ENCODE peak calls at places on chromosomes 7 and 10, in ten cellular contexts. M is MM.1S, S is left ventricle myocardium inferior, I is AG10803, U is A549, Y is neural crest cell, X is astrocyte of the cerebellum, V is fibroblast of pulmonary artery, E is GM20000, H is WTC11. C is an unnamed sample.
A peak's percentile ranks its signal among the peaks of the same experiment; 100 is the strongest.

GRCh38 chr7:119196183-119196582 is 971.7 kb downstream of the ANKRD7 start:
- DNase-seq in V (no peak), U (no peak), H (no peak), M (no peak), X (no peak), I (no peak), S (no peak), E (no peak), Y (no peak), C (no peak)

GRCh38 chr7:27586825-27587224 is 75.9 kb downstream of the HIBADH start:
- DNase-seq in M (no peak), H (peak; percentile 13), X (no peak), Y (no peak), V (no peak), I (peak; percentile 17), U (no peak), S (no peak), E (peak; percentile 33), C (no peak)

GRCh38 chr7:30412810-30413504 is 65.6 kb downstream of the NOD1 start:
- DNase-seq in S (no peak), U (peak; percentile 85), V (peak; percentile 93), X (peak; percentile 85), E (peak; percentile 59), Y (no peak), M (peak; percentile 40), I (peak; percentile 83), H (no peak), C (no peak)

GRCh38 chr10:31940839-31941653 is 12.4 kb upstream of the ARHGAP12 start:
- DNase-seq in X (peak; percentile 53), I (peak; percentile 94), U (peak; percentile 98), H (no peak), V (peak; percentile 88), E (no peak), S (no peak), M (no peak), Y (no peak), C (no peak)

GRCh38 chr10:89074120-89074519 is 83.5 kb downstream of the FAS start:
- DNase-seq in H (no peak), E (no peak), Y (no peak), X (peak; percentile 73), S (peak; percentile 54), M (peak; percentile 44), U (no peak), V (peak; percentile 82), I (peak; percentile 44), C (no peak)

GRCh38 chr10:79246606-79247275 is 100.5 kb upstream of the PPIF start:
- DNase-seq in U (no peak), I (peak; percentile 64), S (peak; percentile 78), X (no peak), H (no peak), V (peak; percentile 58), M (no peak), E (no peak), Y (no peak), C (no peak)

GRCh38 chr10:102429468-102429867 is 2.9 kb downstream of the CUEDC2 start:
- DNase-seq in E (no peak), S (no peak), V (no peak), M (no peak), I (no peak), H (no peak), Y (no peak), U (no peak), X (no peak), C (no peak)

GRCh38 chr7:3301831-3302618 is 973 bp downstream of the SDK1 start:
- DNase-seq in H (peak; percentile 43), U (peak; percentile 37), Y (peak; percentile 26), E (peak; percentile 22), X (peak; percentile 22), I (no peak), V (peak; percentile 43), M (no peak), S (no peak), C (peak; percentile 29)

GRCh38 chr7:26105206-26105605 is 46.8 kb upstream of the NFE2L3 start:
- DNase-seq in X (no peak), U (no peak), H (no peak), S (no peak), V (no peak), M (no peak), E (no peak), I (no peak), Y (no peak), C (no peak)

DNA sequence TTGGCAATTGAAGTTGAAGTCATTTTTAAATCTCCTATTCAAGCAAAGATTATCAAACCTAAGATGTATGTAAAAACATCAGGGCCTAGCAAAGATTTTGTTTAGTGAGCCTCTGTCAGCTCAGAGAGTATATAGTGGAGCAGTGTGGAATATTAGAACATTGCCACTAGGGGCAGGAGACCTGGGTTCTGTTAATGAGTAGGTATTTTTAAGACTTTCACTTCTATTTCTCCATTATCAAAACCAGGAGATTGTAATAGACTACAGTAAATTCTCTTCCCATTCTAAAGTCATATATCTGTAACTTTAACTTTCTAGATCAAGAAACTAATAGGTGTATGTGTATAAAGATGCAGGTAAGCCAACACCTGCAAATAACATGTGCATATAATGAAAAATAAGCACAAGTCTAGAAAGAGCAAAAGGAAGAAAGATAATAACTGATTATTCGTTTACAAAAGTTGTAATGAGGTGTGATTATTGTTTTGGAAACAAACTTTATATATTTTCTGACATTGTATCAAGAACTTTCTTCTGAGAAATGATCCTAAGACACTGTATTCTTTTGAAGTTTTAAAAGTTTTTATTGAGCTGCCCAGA is 64.4 kb downstream of the KCND2 start:
- DNase-seq in S (no peak), H (no peak), X (no peak), I (no peak), Y (no peak), V (peak; percentile 4), M (peak; percentile 36), U (peak; percentile 21), E (peak; percentile 12), C (no peak)
- TF ChIP-seq CTCF in S (peak; percentile 40), H (peak; percentile 47), X (peak; percentile 60), I (peak; percentile 31), Y (peak; percentile 74), V (peak; percentile 40), M (peak; percentile 80), U (peak; percentile 22), E (peak; percentile 14), C (peak; percentile 68)

GRCh38 chr10:53786236-53786635 is 1013.7 kb upstream of the MBL2 start:
- DNase-seq in H (peak; percentile 70), S (no peak), U (peak; percentile 12), E (no peak), Y (no peak), I (no peak), X (no peak), V (no peak), M (no peak), C (no peak)
- TF ChIP-seq CTCF in H (peak; percentile 59), S (no peak), U (no peak), E (no peak), Y (peak; percentile 46), I (no peak), X (no peak), V (no peak), M (peak; percentile 24), C (peak; percentile 40)

GRCh38 chr7:90384433-90384832 is 18.8 kb upstream of the CLDN12 start:
- DNase-seq in H (no peak), X (no peak), U (no peak), Y (no peak), S (no peak), I (peak; percentile 10), E (no peak), M (no peak), V (no peak), C (no peak)
- TF ChIP-seq CTCF in H (no peak), X (no peak), U (no peak), Y (no peak), S (no peak), I (no peak), E (no peak), M (no peak), V (no peak), C (no peak)

DNA sequence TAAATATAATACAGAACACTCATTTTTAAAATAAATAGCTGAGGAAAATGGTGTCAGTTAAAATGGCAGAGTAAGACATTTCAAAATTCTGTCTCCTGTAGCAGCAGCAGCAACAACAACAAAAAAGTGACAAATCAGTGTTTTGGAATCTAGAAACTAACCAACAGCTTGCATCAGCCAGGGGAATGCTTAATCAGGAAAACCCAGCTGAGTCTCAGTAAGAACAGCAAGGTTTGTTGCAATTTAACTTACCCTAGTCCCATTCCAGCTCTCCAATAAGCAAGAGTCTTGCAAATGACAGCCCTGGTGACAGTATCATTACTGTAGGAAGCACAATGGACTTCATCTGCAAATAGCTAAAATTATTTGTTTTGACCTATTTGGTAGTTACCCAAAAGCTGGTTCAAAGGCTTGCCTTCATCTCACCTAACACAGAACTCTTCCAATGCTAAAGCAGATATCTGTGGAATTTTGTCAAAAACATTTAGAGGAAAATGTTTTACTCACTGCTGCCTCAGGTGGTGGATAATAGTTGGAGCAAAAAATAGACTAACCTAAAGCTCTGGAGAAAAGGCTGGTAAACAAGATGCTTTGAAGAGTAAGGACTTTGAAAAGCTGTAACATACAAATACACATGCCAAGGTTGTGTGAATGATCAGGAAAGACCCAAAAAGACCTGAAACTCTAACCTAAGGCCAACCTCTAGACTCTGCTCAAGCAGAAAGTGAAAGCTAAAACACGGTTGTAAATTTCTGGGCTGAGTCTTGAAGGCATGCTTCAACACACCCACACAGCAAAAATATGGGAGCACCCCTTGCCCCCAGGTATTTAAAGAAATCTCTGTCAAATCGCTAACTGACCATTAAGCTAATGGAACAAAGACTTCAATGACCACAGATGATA is 9.9 kb upstream of the ARHGAP22 start:
- DNase-seq in U (no peak), V (peak; percentile 57), H (no peak), S (no peak), Y (no peak), X (no peak), E (no peak), M (peak; percentile 65), I (peak; percentile 93), C (no peak)
- TF ChIP-seq CTCF in U (peak; percentile 16), V (peak; percentile 53), H (no peak), S (peak; percentile 19), Y (peak; percentile 44), X (peak; percentile 39), E (peak; percentile 32), M (peak; percentile 61), I (peak; percentile 50), C (peak; percentile 45)

GRCh38 chr7:158704524-158705233 is at the start of gene NCAPG2:
- DNase-seq in E (peak; percentile 99), H (peak; percentile 98), V (peak; percentile 98), I (peak; percentile 98), X (peak; percentile 90), M (peak; percentile 100), U (peak; percentile 98), Y (peak; percentile 96), S (peak; percentile 97), C (peak; percentile 97)
- TF ChIP-seq CTCF in E (no peak), H (no peak), V (no peak), I (no peak), X (peak; percentile 21), M (peak; percentile 12), U (no peak), Y (peak; percentile 30), S (peak; percentile 46), C (no peak)

DNA sequence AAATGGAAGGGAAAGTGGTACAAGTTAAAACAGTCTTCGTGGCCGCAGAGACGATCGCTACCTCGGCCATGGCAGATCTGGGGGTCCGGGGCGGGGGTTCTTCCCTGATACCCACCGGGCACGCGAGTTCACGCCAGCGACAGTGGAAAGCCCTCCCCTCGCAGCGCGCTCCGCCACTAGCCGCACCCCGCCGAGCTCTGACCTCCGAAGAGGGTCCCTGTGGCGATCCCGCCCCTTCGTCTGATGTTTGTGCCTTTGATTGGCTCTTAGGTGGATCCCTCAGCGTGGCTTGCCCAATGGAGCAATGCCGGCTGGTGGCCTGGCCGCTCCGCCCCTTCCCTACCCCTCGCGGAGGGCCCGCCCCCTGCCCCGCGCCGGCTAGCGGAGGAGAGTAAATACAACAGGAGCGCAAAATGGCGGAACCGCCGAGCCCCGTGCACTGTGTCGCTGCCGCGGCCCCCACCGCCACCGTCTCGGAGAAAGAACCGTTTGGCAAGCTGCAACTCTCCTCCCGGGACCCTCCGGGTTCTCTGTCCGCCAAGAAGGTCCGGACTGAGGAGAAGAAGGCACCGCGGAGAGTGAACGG is at the start of gene RSBN1L:
- DNase-seq in S (peak; percentile 99), E (peak; percentile 96), H (peak; percentile 99), M (peak; percentile 99), X (peak; percentile 94), U (peak; percentile 96), V (peak; percentile 98), I (peak; percentile 96), Y (peak; percentile 96), C (peak; percentile 98)
- TF ChIP-seq CTCF in S (peak; percentile 61), E (no peak), H (no peak), M (peak; percentile 34), X (peak; percentile 42), U (no peak), V (peak; percentile 23), I (peak; percentile 35), Y (peak; percentile 42), C (peak; percentile 28)